ENCODE peak calls at places on chromosome 3, in four cellular contexts. L is breast epithelium, H is K562, O is HL-60. K is an unnamed sample.

GRCh38 chr3:62183087-62183486 is 190.3 kb downstream of the FEZF2 start:
- DNase-seq in O (no peak), H (no peak), L (no peak), K (no peak)

GRCh38 chr3:52172262-52172757 is 18.1 kb upstream of the POC1A start:
- DNase-seq in O (no peak), L (no peak), H (no peak), K (no peak)

GRCh38 chr3:28951773-28952556 is 328.9 kb upstream of the RBMS3 start:
- DNase-seq in O (no peak), H (no peak), L (no peak), K (no peak)

GRCh38 chr3:17643691-17644090 is 98.7 kb downstream of the TBC1D5 start:
- DNase-seq in L (no peak), H (no peak), O (no peak), K (no peak)

GRCh38 chr3:11060500-11061251 is 68.1 kb downstream of the SLC6A1 start:
- DNase-seq in O (peak; percentile 51), H (peak; percentile 74), L (peak; percentile 61), K (peak; percentile 72)

GRCh38 chr3:125641901-125642300 is 46.6 kb upstream of the OSBPL11 start:
- DNase-seq in L (no peak), O (peak; percentile 22), H (no peak), K (no peak)

GRCh38 chr3:30333903-30334302 is 272.5 kb upstream of the TGFBR2 start:
- DNase-seq in L (no peak), O (no peak), H (no peak), K (no peak)

GRCh38 chr3:119990888-119991287 is 103.4 kb downstream of the GSK3B start:
- DNase-seq in O (no peak), H (no peak), L (no peak), K (no peak)

GRCh38 chr3:114974387-114974786 is 172.7 kb downstream of the ZBTB20 start:
- DNase-seq in O (no peak), H (no peak), L (no peak), K (no peak)

DNA sequence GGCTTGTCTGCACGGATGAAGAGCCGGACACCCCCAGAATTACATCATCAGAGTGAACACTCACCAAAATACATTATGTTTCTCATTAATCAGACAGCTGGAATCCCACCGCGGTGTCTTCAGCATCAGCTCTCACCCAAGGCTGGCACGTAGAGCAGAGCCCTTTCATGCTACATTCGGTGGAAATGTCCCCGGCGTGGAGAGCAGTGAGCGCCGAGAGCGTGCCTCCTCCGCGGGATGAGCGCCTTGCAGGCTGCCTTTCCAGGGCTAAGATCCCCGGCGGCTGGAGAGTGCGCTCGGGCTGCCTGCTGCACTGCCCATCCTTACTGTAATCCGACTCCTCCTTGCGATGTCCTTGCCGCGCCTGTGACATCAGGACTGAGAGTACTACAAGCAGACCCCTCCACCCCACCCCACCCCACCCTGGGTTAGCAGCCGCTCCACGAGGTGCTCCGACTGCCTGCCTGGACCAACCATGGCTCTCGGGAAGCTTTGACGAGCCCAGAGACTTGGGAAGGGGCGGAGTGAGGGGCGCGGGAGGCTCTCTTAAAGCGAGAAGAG is at the start of gene ZNF385D:
- DNase-seq in O (no peak), H (no peak), L (peak; percentile 53), K (no peak)
- TF ChIP-seq POLR2AphosphoS5 in O (no peak), H (no peak), L (no peak), K (no peak)

DNA sequence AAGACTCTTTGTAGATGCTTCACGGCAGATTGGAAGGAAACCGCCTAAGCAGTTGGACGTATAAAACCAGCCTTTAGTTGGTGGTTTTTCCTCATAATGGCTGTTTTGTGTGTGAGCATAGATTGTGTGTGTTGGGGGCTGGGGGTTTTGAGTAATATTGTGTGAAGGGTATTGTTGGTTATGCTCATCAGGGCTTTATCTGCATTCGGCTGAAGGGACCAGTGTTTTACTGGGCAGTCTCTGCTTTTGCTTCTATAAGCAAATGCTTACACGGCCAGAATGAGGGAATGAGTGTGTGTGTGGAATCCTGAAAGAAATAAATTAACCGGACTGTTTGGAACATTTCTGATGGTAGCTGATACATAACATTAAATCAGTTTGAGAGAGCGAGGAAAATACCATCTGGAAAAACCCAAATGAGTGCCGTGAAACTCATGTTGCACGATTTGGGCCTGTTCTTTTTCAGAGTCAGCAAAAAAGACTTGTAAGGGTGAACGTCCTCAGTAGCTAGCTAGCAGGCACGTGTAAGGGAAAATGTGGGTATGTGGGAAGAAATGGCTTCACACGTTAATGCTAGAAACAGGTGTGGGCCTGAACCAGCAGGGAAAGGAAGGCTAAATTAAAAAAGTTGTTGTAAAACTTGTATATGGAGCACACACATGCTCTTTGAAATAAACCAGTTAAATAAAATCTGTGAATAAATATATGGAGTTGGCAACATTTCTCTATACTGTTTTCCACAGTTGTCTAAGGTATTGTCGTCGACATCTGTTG is 2.0 kb downstream of the MITF start:
- DNase-seq in H (no peak), O (no peak), L (no peak), K (no peak)
- H3K27ac ChIP-seq in H (peak overlapping the region; percentile 71), O (no peak overlapping the region), L (peak overlapping the region; percentile 91), K (no peak overlapping the region)

GRCh38 chr3:43582876-43583275 is 38.9 kb downstream of the ANO10 start:
- DNase-seq in L (no peak), O (no peak), H (no peak), K (no peak)

GRCh38 chr3:43580181-43580580 is 41.6 kb downstream of the ANO10 start:
- DNase-seq in H (no peak), L (no peak), O (no peak), K (no peak)

GRCh38 chr3:43584043-43584826 is 37.6 kb downstream of the ANO10 start:
- DNase-seq in L (no peak), H (peak; percentile 35), O (no peak), K (no peak)

GRCh38 chr3:43581343-43581742 is 40.5 kb downstream of the ANO10 start:
- DNase-seq in L (no peak), O (no peak), H (no peak), K (no peak)

GRCh38 chr3:43583481-43583880 is 38.3 kb downstream of the ANO10 start:
- DNase-seq in L (no peak), H (peak; percentile 36), O (no peak), K (no peak)
- TF ChIP-seq CTCF in L (no peak), H (peak; percentile 39), O (no peak), K (no peak)

DNA sequence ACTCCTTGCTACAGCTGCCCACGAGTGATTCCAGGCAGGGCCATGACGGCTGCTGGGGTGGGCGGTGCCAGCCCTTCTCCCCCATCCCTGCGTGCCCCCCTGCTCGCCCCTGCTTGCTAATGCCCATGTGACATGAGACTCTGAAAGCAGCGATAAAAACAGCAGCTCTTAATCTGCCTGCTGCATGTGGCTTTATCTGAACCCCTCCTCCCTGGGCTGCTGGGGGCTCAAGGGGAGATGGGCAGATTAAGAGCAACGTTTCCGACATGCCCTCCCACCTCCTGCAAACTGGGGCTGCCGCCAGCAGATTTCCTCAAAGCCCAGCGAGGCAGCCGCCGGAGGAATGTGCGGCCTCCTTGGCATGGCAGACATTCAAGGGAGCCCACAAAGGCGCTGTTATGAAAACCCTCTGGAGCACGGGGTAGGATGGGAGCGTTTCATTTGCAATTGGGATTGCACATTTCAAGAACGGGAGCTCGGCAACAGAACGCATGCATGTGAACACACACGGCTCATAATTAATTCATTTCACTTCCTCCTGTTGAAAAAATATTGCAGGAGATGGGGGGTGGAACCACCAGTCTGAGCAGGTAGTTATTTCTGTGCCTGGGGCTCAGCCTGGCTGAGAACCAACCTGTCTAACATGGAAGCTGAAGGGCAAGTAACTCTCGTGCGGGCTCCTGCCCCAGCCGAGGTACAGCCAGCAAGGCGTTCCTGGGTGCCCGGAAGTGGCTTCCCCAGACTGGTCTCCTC is 504.2 kb upstream of the PROK2 start:
- DNase-seq in H (peak; percentile 33), L (peak; percentile 75), O (no peak), K (peak; percentile 42)
- TF ChIP-seq POLR2AphosphoS5 in H (peak; percentile 91), L (peak; percentile 29), O (no peak), K (no peak)

DNA sequence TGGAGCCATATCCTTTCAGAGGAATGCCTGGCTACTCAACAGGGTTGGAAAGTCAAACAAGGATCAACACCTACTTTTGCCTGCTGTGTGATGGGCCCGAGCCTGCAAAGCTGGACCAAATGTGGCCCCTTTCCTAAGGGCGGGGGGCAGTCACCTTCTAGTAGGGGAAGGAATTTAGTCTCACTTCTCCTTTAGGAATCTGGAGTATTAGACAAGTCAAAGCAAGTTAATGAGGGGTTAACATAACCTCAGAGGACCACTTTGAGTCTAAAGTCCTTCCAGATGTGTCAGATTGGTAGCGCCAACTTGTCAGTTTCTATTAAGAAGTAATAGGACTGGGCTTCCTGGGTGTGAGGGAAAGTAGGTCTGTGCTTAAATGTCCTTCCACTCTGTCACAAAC is 6.8 kb downstream of the EXOSC7 start:
- DNase-seq in H (no peak), L (no peak), O (no peak), K (no peak)
- H3K27ac ChIP-seq in H (no peak overlapping the region), L (peak overlapping the region; percentile 80), O (no peak overlapping the region), K (no peak overlapping the region)

K was measured in upper lobe of left lung.